ENCODE peak calls at places on chromosomes 11 and 22, in four cellular contexts. G is epithelial cell of prostate, U is mesendoderm, I is RWPE1. W is an unnamed sample.

GRCh38 chr11:114551060-114551459 is 8.6 kb downstream of the NXPE1 start:
- DNase-seq in G (no peak), U (no peak), I (no peak), W (no peak)

GRCh38 chr11:43918662-43919061 is 23.8 kb upstream of the C11orf96 start:
- DNase-seq in G (no peak), U (no peak), I (no peak), W (no peak)

GRCh38 chr11:22192642-22193347 is at the start of gene ANO5:
- DNase-seq in G (no peak), U (peak; percentile 85), I (no peak), W (no peak)

GRCh38 chr11:112613051-112613972 is 347.9 kb upstream of the NCAM1 start:
- DNase-seq in G (peak; percentile 62), U (no peak), I (peak; percentile 80), W (no peak)

GRCh38 chr11:90705661-90706060 is 482.8 kb upstream of the CHORDC1 start:
- DNase-seq in G (no peak), U (no peak), I (no peak), W (no peak)

GRCh38 chr22:33542153-33542552 is 378.1 kb downstream of the LARGE1 start:
- DNase-seq in G (no peak), U (no peak), I (no peak), W (no peak)

GRCh38 chr22:23093090-23093788 is 22.9 kb downstream of the GNAZ start:
- DNase-seq in G (no peak), U (no peak), I (no peak), W (no peak)

GRCh38 chr11:61158691-61159381 is 2.4 kb downstream of the VPS37C start:
- DNase-seq in G (peak; percentile 62), U (peak; percentile 58), I (no peak), W (no peak)

GRCh38 chr11:75150879-75151278 is at the start of gene SLCO2B1:
- DNase-seq in G (no peak), U (no peak), I (no peak), W (no peak)

GRCh38 chr11:35303596-35304392 is 115.6 kb downstream of the SLC1A2 start:
- DNase-seq in G (no peak), U (no peak), I (no peak), W (no peak)

GRCh38 chr22:38728899-38729796 is 23.4 kb downstream of the GTPBP1 start:
- DNase-seq in G (no peak), U (no peak), I (no peak), W (no peak)

GRCh38 chr11:86274503-86274902 is 27.5 kb upstream of the HIKESHI start:
- DNase-seq in G (no peak), U (peak; percentile 80), I (no peak), W (no peak)

GRCh38 chr11:32311351-32312077 is 123.8 kb downstream of the WT1 start:
- DNase-seq in G (no peak), U (no peak), I (no peak), W (no peak)

GRCh38 chr11:116727990-116728389 is 44.8 kb downstream of the BUD13 start:
- DNase-seq in G (no peak), U (no peak), I (no peak), W (no peak)

GRCh38 chr11:17983569-17983968 is 29.3 kb downstream of the SERGEF start:
- DNase-seq in G (no peak), U (no peak), I (no peak), W (no peak)
- H3K27ac ChIP-seq in G (no peak overlapping the region), U (no peak overlapping the region), I (no peak overlapping the region), W (no peak overlapping the region)

DNA sequence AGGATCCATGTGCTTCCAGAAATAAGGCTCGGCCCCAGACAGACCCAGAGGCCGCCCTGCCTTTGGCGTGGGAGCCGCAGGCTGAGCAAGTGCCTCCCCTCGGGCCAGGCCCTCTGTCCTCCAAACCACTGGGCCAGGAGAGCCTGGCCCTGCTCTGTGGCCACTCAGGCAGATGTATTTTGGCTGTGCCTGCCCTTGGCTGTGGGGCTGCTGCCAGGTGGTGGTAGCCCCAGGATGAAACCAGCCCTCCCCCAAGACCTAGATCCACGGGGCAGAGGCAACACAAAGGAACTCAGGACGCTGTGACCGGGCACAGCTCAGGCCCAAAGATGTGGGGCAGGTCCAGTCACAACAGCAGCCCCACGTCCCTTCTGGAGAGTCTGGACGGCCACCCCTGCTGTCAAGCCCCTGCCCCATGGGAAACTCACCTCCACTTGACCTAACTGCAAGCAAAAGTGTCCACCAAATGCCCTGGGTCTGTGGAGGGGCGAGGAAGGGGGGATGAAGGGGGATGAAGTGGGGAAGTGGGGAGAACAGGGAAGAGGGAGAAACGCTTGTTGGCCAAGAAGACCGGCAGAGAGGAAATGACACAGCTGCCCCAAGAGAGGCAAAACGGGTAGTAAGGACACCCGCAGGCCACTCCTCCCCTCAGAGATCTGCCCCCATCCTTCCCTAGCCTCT is 23.9 kb downstream of the PISD start:
- DNase-seq in G (no peak), U (no peak), I (no peak), W (peak; percentile 61)
- H3K27ac ChIP-seq in G (peak overlapping the region; percentile 13), U (no peak overlapping the region), I (peak overlapping the region; percentile 57), W (peak overlapping the region; percentile 61)

GRCh38 chr11:123682976-123683375 is 28.6 kb upstream of the SCN3B start:
- DNase-seq in G (no peak), U (no peak), I (no peak), W (no peak)

GRCh38 chr11:123678246-123678645 is 23.8 kb upstream of the SCN3B start:
- DNase-seq in G (peak; percentile 26), U (no peak), I (peak; percentile 16), W (no peak)

GRCh38 chr11:123681007-123681406 is 26.6 kb upstream of the SCN3B start:
- DNase-seq in G (no peak), U (no peak), I (no peak), W (no peak)

GRCh38 chr11:123684601-123685000 is 30.2 kb upstream of the SCN3B start:
- DNase-seq in G (no peak), U (no peak), I (no peak), W (no peak)

DNA sequence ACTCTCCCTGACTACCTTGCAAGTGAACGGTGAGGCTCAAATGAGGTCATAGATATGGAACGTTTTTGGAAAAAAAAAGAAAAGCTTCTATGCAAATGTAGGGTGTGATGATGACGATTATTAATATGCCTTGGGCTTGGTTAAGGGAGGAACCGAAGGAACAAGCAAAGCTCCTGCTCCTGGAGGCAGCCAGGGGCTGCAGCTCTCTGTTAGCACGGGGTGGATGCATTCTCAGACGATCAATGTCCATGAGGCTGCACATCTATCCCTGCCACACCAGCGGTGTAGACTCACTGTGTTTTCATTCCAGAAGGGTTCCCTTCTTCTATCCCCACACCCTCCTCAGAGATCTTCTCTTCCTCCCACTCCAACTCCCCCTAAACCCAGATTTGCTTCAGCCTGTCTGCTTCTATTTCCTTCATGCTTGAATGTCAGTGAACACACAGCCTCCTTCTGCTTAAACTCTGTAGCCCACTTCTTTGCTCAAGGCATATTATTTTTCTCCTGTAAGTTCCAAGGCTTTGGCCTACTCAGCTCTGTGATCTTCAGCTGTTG is 29.3 kb upstream of the SCN3B start:
- DNase-seq in G (no peak), U (no peak), I (no peak), W (no peak)
- H3K27ac ChIP-seq in G (no peak overlapping the region), U (no peak overlapping the region), I (no peak overlapping the region), W (no peak overlapping the region)

GRCh38 chr11:93116641-93117577 is 80.9 kb downstream of the SLC36A4 start:
- DNase-seq in G (no peak), U (peak; percentile 84), I (no peak), W (no peak)
- H3K27ac ChIP-seq in G (no peak overlapping the region), U (peak overlapping the region; percentile 87), I (no peak overlapping the region), W (no peak overlapping the region)

GRCh38 chr22:37155971-37156370 is 6.3 kb upstream of the IL2RB start:
- DNase-seq in G (no peak), U (no peak), I (no peak), W (no peak)
- H3K27ac ChIP-seq in G (no peak overlapping the region), U (no peak overlapping the region), I (no peak overlapping the region), W (no peak overlapping the region)

GRCh38 chr11:107708787-107709186 is 3.1 kb downstream of the SLN start:
- DNase-seq in G (no peak), U (no peak), I (no peak), W (no peak)
- H3K27ac ChIP-seq in G (no peak overlapping the region), U (no peak overlapping the region), I (no peak overlapping the region), W (no peak overlapping the region)

DNA sequence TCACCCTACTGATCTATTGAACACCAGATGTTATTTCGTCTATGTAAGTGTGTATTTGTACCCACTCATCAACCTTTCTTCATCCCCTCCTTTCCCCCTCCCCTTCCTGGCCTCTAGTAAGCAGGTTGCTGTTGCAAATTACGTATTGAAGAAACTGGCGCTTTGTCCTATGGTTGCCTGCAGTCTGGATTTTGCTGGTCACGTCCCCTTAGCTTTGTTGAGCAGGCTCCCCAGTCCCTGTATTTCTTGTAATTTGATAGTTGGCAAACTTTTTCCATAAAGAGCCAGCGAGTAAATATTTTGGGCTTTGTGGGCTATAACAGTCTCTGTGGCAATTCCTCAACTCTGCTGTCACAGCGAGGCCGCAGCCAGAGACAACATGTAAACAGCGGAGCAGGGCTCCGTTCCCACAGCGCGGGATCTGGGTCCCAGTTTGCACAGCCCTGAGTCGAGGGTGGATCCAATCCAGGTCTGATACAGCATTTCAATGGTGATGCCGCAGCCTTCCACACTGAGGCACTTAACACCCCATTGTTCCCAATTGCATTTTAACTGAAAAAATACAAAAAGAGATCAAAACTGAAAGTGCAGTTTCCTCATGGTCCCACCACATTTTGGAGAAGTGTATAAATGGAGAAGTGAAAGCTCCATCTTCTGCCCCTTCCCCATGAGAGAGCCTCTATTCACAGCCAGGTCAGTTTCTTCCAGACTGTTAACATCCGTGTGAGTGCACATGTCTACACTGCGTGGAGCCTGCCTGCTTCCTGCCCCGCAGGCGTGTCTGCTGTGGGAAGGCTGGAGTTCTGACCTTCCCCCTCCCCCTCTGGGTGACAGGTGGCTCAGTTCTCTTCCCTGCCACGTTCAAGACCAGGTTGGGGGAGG is 89.0 kb downstream of the RPS6KA4 start:
- DNase-seq in G (no peak), U (peak; percentile 15), I (no peak), W (peak; percentile 76)
- H3K27ac ChIP-seq in G (no peak overlapping the region), U (no peak overlapping the region), I (no peak overlapping the region), W (peak overlapping the region; percentile 56)

GRCh38 chr11:45296085-45296484 is 9.9 kb upstream of the SYT13 start:
- DNase-seq in G (no peak), U (no peak), I (no peak), W (no peak)
- H3K27ac ChIP-seq in G (no peak overlapping the region), U (no peak overlapping the region), I (no peak overlapping the region), W (no peak overlapping the region)

DNA sequence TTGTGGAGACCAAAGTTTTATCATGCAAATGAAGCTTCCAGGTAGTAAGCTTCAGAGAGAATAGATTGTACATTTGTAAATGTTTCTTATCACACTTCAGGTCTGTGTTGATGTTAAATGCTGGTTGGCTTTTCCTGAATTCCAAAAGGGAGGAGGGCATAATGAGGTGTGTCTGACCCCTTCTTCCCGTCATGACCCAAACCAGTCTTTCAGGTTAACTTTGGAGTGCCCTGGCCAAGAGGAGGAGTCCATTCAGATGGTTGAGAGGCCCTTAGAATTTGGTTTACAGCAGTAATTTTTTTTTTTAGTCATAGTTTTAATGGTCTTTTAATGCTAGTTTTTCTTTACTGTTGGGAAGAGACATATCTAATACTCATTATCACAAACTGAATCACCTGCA is 2.5 kb downstream of the OR6X1 start:
- DNase-seq in G (no peak), U (no peak), I (no peak), W (no peak)
- H3K27ac ChIP-seq in G (no peak overlapping the region), U (no peak overlapping the region), I (no peak overlapping the region), W (no peak overlapping the region)

DNA sequence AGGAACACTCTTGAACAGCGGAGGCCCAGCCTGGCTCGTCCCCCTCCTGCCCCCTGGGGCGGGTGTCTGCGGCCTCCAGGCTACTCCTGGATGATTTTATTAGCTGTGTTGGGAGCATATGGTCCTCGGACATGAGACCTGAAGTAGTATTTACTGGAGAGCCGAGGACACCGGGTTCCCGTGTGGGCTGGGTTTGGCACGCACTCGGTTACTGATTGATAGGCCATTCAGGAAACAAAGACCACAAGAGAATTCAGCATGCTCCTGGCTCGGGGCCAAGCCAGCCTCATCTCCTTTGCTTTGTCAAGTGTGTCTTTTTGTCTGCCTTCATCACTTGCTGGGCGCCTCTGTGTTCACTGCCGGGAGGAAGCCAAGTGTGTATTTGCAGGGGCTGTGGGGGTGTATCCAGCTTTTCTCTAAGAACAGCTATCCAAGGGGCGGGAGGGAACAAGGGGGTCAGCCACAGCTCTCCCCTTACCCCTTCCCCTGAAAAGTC is 9.7 kb downstream of the FXYD2 start:
- DNase-seq in G (no peak), U (no peak), I (no peak), W (peak; percentile 62)
- H3K27ac ChIP-seq in G (no peak overlapping the region), U (no peak overlapping the region), I (no peak overlapping the region), W (no peak overlapping the region)

W was measured in OCI-LY7.